ENCODE peak calls at places on chromosomes 5 and 9, in four cellular contexts. K, U, Y and E are unnamed samples.

GRCh38 chr9:104339692-104340091 is 164.4 kb upstream of the OR13F1 start:
- DNase-seq in K (no peak), U (no peak), Y (no peak), E (no peak)

GRCh38 chr9:97658707-97659106 is 25.1 kb downstream of the NCBP1 start:
- DNase-seq in K (no peak), U (no peak), Y (no peak), E (no peak)

GRCh38 chr9:117145811-117146490 is 268.9 kb downstream of the ASTN2 start:
- DNase-seq in K (no peak), U (no peak), Y (no peak), E (no peak)

GRCh38 chr9:86303316-86303975 is 21.1 kb upstream of the ISCA1 start:
- DNase-seq in K (no peak), U (peak; percentile 64), Y (no peak), E (no peak)

GRCh38 chr5:167770461-167770860 is 521.0 kb upstream of the WWC1 start:
- DNase-seq in K (no peak), U (peak; percentile 10), Y (no peak), E (peak; percentile 86)

GRCh38 chr9:132585954-132586829 is 3.8 kb downstream of the BARHL1 start:
- DNase-seq in K (no peak), U (no peak), Y (no peak), E (no peak)

GRCh38 chr9:18473551-18474279 is at the start of gene ADAMTSL1:
- DNase-seq in K (no peak), U (no peak), Y (no peak), E (peak; percentile 79)

GRCh38 chr9:83959061-83959460 is 21.0 kb downstream of the HNRNPK start:
- DNase-seq in K (no peak), U (peak; percentile 71), Y (no peak), E (peak; percentile 73)

GRCh38 chr5:35246928-35247644 is 16.8 kb upstream of the PRLR start:
- DNase-seq in K (no peak), U (peak; percentile 7), Y (no peak), E (peak; percentile 27)

GRCh38 chr5:78961743-78962142 is 23.4 kb downstream of the ARSB start:
- DNase-seq in K (no peak), U (no peak), Y (no peak), E (peak; percentile 72)

GRCh38 chr5:150522504-150523464 is 14.9 kb downstream of the NDST1 start:
- DNase-seq in K (no peak), U (no peak), Y (peak; percentile 16), E (no peak)

GRCh38 chr9:117160254-117160653 is 254.6 kb downstream of the ASTN2 start:
- DNase-seq in K (no peak), U (no peak), Y (peak; percentile 6), E (no peak)

GRCh38 chr5:153781325-153781724 is 257.4 kb downstream of the FAM114A2 start:
- DNase-seq in K (no peak), U (no peak), Y (no peak), E (no peak)

GRCh38 chr9:109779711-109780452 is at the start of gene PALM2AKAP2:
- DNase-seq in K (no peak), U (peak; percentile 58), Y (no peak), E (peak; percentile 89)

GRCh38 chr9:128409450-128409849 is 11.2 kb upstream of the CERCAM start:
- DNase-seq in K (no peak), U (no peak), Y (no peak), E (no peak)

GRCh38 chr9:91773166-91773565 is 176.9 kb downstream of the ROR2 start:
- DNase-seq in K (no peak), U (no peak), Y (no peak), E (no peak)

GRCh38 chr9:91770229-91770628 is 179.8 kb downstream of the ROR2 start:
- DNase-seq in K (no peak), U (no peak), Y (no peak), E (no peak)

GRCh38 chr9:91771864-91772263 is 178.2 kb downstream of the ROR2 start:
- DNase-seq in K (no peak), U (no peak), Y (no peak), E (peak; percentile 78)

GRCh38 chr9:91768977-91769916 is 180.8 kb downstream of the ROR2 start:
- DNase-seq in K (no peak), U (no peak), Y (no peak), E (no peak)

DNA sequence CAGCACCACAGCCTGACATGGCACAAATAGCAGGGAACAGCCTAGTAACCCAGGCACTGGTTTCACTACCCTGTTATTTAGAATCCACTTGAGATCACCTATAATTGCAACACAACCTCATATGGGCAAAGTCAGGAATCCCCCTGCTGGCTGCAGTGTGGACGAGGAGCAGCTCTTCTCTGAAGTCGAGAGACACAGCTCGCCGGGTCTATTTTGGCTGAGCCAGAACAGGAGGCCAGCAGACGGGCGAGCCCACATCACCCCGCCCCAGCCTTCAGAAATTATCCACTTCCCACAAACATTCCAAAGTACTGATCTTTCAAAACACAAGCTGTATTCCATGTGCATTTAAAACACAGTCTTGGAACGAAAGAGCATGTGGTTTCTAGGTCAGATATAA is 179.0 kb downstream of the ROR2 start:
- DNase-seq in K (no peak), U (peak; percentile 6), Y (peak; percentile 6), E (peak; percentile 97)
- TF ChIP-seq EZH2phosphoT487 in K (no peak), U (no peak), Y (no peak), E (no peak)

DNA sequence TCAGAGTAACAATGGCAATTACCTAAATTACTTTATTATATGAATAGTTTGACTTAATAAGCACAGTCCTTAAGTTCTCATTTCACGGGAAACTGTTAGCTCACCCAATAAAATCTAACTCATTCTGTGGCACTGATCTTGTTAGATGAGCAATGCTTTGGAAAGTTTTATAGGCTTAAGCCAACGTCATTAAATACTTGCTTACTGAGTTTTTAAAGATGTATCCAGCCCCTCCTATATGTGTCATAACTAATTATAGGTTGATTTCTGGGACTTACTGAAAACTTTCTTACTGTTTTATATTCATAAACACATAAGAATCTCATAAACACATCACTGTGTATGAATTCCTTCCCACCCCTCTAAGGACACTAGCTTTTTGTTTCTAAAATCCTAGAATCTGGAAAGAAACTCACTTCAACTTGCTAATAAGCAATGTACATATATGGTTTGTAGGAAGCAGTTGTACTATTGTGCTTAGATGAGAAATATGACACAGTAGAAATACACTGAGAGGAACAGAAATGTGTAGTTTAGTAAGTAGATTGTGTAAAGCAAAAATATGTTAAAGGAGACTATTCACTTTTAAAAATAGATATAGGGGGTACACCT is 14.1 kb upstream of the MARCOL start:
- DNase-seq in K (no peak), U (peak; percentile 95), Y (no peak), E (peak; percentile 38)
- TF ChIP-seq EZH2phosphoT487 in K (no peak), U (no peak), Y (no peak), E (no peak)

GRCh38 chr9:106981396-106982287 is 118.7 kb downstream of the ZNF462 start:
- DNase-seq in K (no peak), U (no peak), Y (peak; percentile 5), E (no peak)
- TF ChIP-seq EZH2phosphoT487 in K (no peak), U (no peak), Y (no peak), E (no peak)

GRCh38 chr5:146296245-146296644 is 42.4 kb upstream of the POU4F3 start:
- DNase-seq in K (no peak), U (peak; percentile 74), Y (no peak), E (no peak)

GRCh38 chr5:146290318-146290717 is 48.3 kb upstream of the POU4F3 start:
- DNase-seq in K (no peak), U (peak; percentile 31), Y (no peak), E (peak; percentile 2)

DNA sequence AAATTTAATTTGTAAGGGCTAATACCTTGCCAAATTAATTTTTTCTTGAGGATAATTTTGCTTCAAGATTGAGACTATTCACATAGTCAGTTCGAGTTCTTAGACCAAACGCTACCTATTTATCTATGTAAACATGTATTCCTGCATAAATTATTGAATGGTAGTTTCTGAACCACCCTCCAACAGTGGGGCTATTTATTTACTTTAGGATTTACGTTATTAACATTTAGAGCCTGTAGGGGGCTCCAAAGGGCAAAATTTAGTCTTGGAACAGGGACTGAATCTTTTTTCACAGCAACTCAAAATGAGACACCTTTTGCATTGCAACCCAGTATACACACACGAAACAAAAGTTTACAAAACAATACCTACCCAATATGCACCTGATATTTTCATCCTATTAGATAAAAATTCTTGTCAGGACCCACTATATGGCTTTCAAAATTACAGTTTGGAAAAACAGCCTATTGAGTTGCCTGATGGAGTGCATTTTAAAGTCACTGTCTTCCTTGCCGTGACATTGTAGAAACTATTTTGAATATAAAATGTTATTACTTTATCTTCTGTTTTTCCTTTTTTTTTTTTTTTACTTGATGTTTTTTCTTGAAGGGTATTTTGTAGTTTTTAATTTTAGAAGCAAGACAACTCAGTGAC is 47.1 kb upstream of the POU4F3 start:
- DNase-seq in K (peak; percentile 23), U (peak; percentile 77), Y (peak; percentile 63), E (peak; percentile 65)
- TF ChIP-seq EZH2phosphoT487 in K (no peak), U (no peak), Y (no peak), E (no peak)